ENCODE peak calls at places on chromosomes 5 and 9, in six cellular contexts. H, Y, T, E, U and I are unnamed samples.

GRCh38 chr5:135186662-135187522 is 152.9 kb upstream of the PITX1 start:
- DNase-seq in Y (no peak), H (no peak), U (no peak), E (no peak), T (no peak), I (no peak)

GRCh38 chr5:55384072-55384471 is 76.3 kb downstream of the MTREX start:
- DNase-seq in H (no peak), T (no peak), U (no peak), Y (no peak), E (no peak), I (no peak)

GRCh38 chr9:134963546-134963945 is 45.8 kb upstream of the FCN1 start:
- DNase-seq in U (no peak), T (no peak), H (no peak), E (no peak), Y (no peak), I (no peak)

GRCh38 chr5:149434162-149435014 is 55.3 kb upstream of the IL17B start:
- DNase-seq in Y (peak; percentile 82), H (peak; percentile 84), T (no peak), E (peak; percentile 45), U (no peak), I (peak; percentile 31)

GRCh38 chr5:32278403-32278802 is 34.3 kb downstream of the MTMR12 start:
- DNase-seq in H (no peak), U (no peak), Y (no peak), T (no peak), E (no peak), I (peak; percentile 30)

GRCh38 chr5:142189813-142190212 is 81.2 kb downstream of the NDFIP1 start:
- DNase-seq in T (no peak), Y (no peak), E (no peak), H (no peak), U (no peak), I (no peak)

GRCh38 chr5:158261669-158262367 is 402.9 kb upstream of the CLINT1 start:
- DNase-seq in Y (no peak), U (no peak), E (no peak), H (no peak), T (no peak), I (no peak)

GRCh38 chr9:115941561-115942315 is 211.9 kb upstream of the PAPPA start:
- DNase-seq in U (no peak), E (no peak), H (no peak), Y (no peak), T (no peak), I (no peak)

GRCh38 chr9:85527331-85528015 is 214.3 kb downstream of the AGTPBP1 start:
- DNase-seq in U (no peak), H (no peak), E (no peak), Y (no peak), T (no peak), I (no peak)

GRCh38 chr5:172868924-172869565 is 35.0 kb downstream of the ERGIC1 start:
- DNase-seq in T (peak; percentile 85), Y (peak; percentile 75), H (no peak), U (peak; percentile 73), E (no peak), I (no peak)
- TF ChIP-seq CTCF in T (no peak), Y (peak; percentile 5), H (peak; percentile 56), U (peak; percentile 53), E (no peak), I (no peak)

DNA sequence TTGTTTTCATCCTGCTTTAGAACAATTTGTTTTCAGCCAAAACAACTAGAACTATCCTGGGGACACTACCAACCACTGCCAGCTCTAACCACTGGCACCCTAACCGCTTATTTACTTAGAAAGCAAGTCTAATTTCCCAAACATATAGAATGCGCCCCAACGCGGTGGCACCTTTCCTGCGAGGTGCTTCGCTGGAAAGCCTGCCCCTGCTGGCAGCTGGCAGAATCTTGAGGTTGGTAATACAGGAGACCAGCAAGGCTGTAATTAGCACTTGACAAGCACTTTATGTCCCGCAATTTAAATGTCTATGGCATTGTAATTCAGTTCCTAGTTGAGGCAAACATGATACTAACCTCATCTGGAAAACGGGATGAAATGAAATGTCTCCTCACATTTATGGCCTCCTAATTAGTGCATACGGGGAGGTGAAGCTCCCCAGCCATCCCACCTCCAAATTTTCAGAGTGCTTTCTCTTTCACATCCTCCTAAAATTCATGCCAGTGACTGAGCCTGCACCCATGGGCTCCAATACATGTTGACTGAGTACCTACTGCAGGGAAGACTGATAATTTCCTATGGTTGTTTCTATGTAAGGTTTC is 30.4 kb downstream of the GABBR2 start:
- DNase-seq in T (no peak), U (no peak), H (peak; percentile 10), Y (peak; percentile 49), E (no peak), I (no peak)
- TF ChIP-seq CTCF in T (no peak), U (peak; percentile 38), H (peak; percentile 76), Y (peak; percentile 37), E (peak; percentile 65), I (peak; percentile 33)

DNA sequence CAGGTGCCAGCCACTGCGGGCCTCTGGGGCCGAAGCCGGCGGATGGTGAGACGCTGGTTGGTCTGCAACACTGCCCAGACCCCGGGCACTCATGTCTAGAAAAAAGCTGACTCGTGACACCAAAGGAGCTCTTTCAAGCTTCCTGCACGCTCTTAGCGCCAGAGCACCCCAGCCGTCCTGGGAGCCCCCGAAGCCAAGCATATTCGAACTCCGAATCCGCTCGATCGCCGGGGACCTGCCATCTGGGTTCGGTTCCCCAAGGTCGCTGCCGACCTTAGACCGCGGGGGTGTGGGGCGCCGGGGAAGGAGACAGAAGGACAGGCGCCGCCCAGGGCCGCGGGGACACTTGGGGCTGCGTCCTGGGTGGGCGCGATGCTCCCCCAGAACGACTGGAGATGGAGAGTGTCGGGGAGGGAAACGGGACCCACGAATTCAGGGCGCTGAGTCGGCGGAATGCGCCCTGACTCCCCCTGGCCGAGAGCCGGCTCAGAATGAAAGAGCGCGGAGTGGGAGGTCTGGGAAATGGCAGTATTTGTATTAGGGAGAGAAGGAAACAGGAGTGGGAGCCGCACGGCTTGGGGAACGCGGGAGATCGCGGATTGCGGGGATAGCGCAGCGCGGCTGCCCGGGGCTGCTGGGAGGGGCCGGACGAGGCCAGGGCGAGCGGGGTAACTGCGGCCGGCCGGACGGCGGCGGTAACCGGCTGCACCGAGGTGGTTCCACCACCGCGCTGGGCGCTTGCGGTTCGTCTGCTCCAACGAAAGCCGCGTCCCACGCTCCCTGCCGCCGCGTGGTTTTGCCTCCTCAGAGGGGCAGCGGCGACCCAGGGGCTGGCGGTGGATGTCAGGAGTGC is 20.1 kb upstream of the MARCHF6 start:
- DNase-seq in H (peak; percentile 59), E (peak; percentile 18), Y (peak; percentile 58), T (peak; percentile 50), U (no peak), I (peak; percentile 18)
- TF ChIP-seq CTCF in H (no peak), E (peak; percentile 34), Y (peak; percentile 45), T (no peak), U (no peak), I (no peak)

DNA sequence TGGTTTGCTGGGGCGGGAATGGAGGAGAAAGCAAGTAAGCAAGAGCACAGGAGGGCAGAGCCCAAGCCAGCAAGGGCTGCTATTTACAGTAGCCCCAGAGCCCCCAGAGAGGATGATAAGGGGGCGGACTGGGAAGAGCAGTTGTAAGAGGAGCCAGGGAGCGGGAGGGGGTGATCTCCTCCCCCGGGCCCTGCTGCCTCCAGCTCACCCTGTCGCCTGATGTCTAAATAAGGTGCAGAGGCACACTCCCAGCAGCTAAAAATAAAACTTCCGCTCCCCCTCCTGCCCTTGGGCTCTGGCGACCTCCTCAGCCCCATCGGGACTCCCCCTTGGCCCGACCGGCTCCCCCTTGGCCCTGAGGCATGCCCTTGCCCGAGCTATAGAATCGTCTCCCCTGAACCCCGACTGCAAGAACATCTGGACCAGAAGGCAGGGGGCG is 14.4 kb upstream of the CCDC69 start:
- DNase-seq in H (peak; percentile 95), T (peak; percentile 55), Y (peak; percentile 77), U (no peak), E (no peak), I (no peak)
- TF ChIP-seq CTCF in H (no peak), T (no peak), Y (no peak), U (no peak), E (no peak), I (no peak)

DNA sequence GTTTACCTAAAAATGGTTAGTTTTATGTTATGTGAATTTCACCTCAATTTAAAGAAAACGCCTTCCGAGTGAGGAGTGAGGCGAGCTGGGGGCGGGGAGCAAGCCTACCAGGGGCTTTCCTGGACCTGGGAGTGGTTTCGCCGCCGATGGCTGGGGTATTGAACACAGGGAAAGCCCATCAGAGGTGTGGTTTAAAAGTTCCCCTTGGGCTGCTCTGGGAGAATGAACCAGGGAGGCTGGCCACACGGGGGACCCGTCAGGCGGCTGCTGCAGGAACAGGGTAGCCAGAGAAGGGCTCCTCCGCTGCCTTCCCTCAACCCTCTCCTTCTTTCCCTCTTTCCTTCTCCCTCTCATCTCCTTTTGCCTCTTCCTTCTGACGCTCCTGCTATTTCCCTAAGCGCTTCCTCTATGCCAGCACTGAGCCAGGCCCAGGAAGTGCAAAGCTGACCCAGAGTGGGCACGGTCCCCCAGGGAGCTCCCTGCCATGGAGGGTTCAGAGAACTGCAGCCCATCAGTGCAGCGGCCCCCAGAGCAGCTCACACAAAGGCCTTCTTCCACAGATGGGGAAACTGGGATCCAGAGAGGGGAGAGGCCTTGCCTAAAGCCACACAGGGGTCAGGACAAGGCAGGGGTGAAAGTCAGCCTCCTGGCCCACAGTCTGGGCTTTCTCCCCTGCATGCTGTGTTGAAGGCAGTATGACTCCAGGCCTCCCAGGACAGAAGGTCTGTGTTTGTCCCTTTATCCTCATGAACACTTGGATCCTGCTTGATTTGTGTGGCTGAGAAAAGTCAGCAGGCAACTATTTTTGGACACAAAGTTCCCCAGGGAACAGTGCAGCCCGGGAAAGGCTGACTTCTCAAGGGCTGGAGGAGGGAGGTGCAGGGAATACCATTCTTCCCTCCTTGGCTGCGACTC is 4.6 kb downstream of the AKNA start:
- DNase-seq in U (no peak), T (peak; percentile 36), E (no peak), H (peak; percentile 67), Y (peak; percentile 71), I (peak; percentile 76)
- TF ChIP-seq CTCF in U (no peak), T (no peak), E (peak; percentile 16), H (no peak), Y (no peak), I (no peak)

DNA sequence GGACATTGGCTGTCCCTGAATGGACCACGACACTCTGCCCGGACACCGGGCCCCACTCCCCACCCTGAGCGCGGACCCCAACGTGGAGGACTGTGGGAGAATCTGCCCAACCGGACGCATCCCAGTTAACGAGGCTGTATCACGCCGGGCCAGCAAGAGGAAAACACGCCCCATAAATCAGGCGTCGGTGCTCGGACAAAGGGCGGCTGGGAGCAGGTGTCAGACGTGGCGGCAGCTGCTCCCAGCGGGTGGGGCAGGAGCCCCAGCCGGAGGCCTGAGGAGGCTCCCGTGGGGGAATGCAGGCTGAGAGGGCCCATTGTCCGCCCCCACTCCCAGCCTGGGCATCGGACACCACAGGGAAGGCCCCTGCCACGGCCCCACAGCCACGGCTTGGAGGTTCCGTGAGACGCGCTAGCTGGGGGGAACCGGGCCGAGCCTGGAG is 19.2 kb downstream of the NOTCH1 start:
- DNase-seq in T (no peak), E (no peak), Y (peak; percentile 84), H (no peak), U (no peak), I (no peak)
- TF ChIP-seq CTCF in T (no peak), E (no peak), Y (no peak), H (no peak), U (no peak), I (no peak)